ENCODE peak calls at places on chromosomes 2 and 18, in five cellular contexts. E, P, Q, Y and M are unnamed samples.

GRCh38 chr2:238706163-238706562 is 141.7 kb upstream of the TWIST2 start:
- DNase-seq in E (no peak), P (no peak), Q (no peak), Y (no peak), M (no peak)

GRCh38 chr18:26458526-26459232 is 89.7 kb downstream of the KCTD1 start:
- DNase-seq in E (no peak), P (no peak), Q (no peak), Y (no peak), M (no peak)

GRCh38 chr2:240624950-240625621 is at the start of gene GPR35:
- DNase-seq in E (no peak), P (peak; percentile 22), Q (no peak), Y (peak; percentile 77), M (no peak)

GRCh38 chr2:156864230-156864629 is 393.3 kb upstream of the GALNT5 start:
- DNase-seq in E (no peak), P (no peak), Q (no peak), Y (no peak), M (no peak)

GRCh38 chr18:36296591-36297418 is 708 bp upstream of the FHOD3 start:
- DNase-seq in E (peak; percentile 46), P (no peak), Q (peak; percentile 86), Y (peak; percentile 92), M (peak; percentile 52)

GRCh38 chr2:168736636-168737424 is 65.6 kb upstream of the NOSTRIN start:
- DNase-seq in E (no peak), P (no peak), Q (no peak), Y (no peak), M (no peak)

GRCh38 chr2:204313256-204313655 is 232.0 kb upstream of the PARD3B start:
- DNase-seq in E (no peak), P (no peak), Q (no peak), Y (no peak), M (no peak)

GRCh38 chr2:230899786-230900185 is 25.3 kb downstream of the GPR55 start:
- DNase-seq in E (no peak), P (no peak), Q (no peak), Y (no peak), M (no peak)

GRCh38 chr2:181170256-181170655 is 189.9 kb downstream of the UBE2E3 start:
- DNase-seq in E (no peak), P (no peak), Q (no peak), Y (no peak), M (no peak)

GRCh38 chr2:209146682-209147320 is 277.0 kb upstream of the MAP2 start:
- DNase-seq in E (no peak), P (no peak), Q (no peak), Y (no peak), M (no peak)

GRCh38 chr2:227164745-227165350 is 424 bp downstream of the COL4A3 start:
- DNase-seq in E (peak; percentile 46), P (peak; percentile 46), Q (peak; percentile 28), Y (peak; percentile 75), M (no peak)

GRCh38 chr2:113156278-113157107 is 17.3 kb upstream of the PSD4 start:
- DNase-seq in E (no peak), P (no peak), Q (no peak), Y (no peak), M (peak; percentile 25)

GRCh38 chr2:51165534-51166260 is 133.8 kb upstream of the NRXN1 start:
- DNase-seq in E (no peak), P (no peak), Q (no peak), Y (no peak), M (no peak)

GRCh38 chr2:110770308-110770695 is 37.9 kb downstream of the ACOXL start:
- DNase-seq in E (no peak), P (no peak), Q (peak; percentile 42), Y (no peak), M (no peak)

GRCh38 chr2:8148260-8148880 is 533.5 kb upstream of the ID2 start:
- DNase-seq in E (peak; percentile 32), P (no peak), Q (no peak), Y (no peak), M (no peak)

GRCh38 chr2:122390406-122390805 is 635.0 kb downstream of the TSN start:
- DNase-seq in E (no peak), P (no peak), Q (no peak), Y (no peak), M (no peak)

GRCh38 chr18:709771-710170 is 2.7 kb downstream of the ENOSF1 start:
- DNase-seq in E (no peak), P (no peak), Q (no peak), Y (no peak), M (no peak)

GRCh38 chr2:223109341-223109740 is 57.4 kb downstream of the KCNE4 start:
- DNase-seq in E (no peak), P (no peak), Q (no peak), Y (no peak), M (no peak)

GRCh38 chr2:41948397-41948763 is 99.4 kb upstream of the PKDCC start:
- DNase-seq in E (no peak), P (no peak), Q (no peak), Y (no peak), M (no peak)

GRCh38 chr2:176464886-176465564 is 195.8 kb downstream of the MTX2 start:
- DNase-seq in E (no peak), P (no peak), Q (peak; percentile 58), Y (no peak), M (no peak)

GRCh38 chr2:233840520-233840919 is 13.8 kb downstream of the HJURP start:
- DNase-seq in E (no peak), P (no peak), Q (no peak), Y (no peak), M (no peak)

GRCh38 chr2:144996225-144996795 is 476.4 kb upstream of the ZEB2 start:
- DNase-seq in E (no peak), P (no peak), Q (no peak), Y (no peak), M (no peak)

GRCh38 chr2:160028431-160029269 is 33.8 kb downstream of the PLA2R1 start:
- DNase-seq in E (no peak), P (no peak), Q (no peak), Y (no peak), M (no peak)

GRCh38 chr18:67476585-67476984 is 39.9 kb downstream of the DSEL start:
- DNase-seq in E (no peak), P (no peak), Q (no peak), Y (no peak), M (no peak)

GRCh38 chr18:57789105-57789504 is 14.0 kb downstream of the ATP8B1 start:
- DNase-seq in E (no peak), P (no peak), Q (no peak), Y (no peak), M (no peak)

GRCh38 chr18:24426398-24427294 is at the start of gene IMPACT:
- DNase-seq in E (peak; percentile 69), P (peak; percentile 80), Q (peak; percentile 96), Y (peak; percentile 94), M (peak; percentile 85)

GRCh38 chr18:24426073-24426397 is 435 bp upstream of the IMPACT start:
- DNase-seq in E (no peak), P (no peak), Q (no peak), Y (no peak), M (no peak)

GRCh38 chr18:24429188-24429587 is 2.7 kb downstream of the IMPACT start:
- DNase-seq in E (no peak), P (no peak), Q (no peak), Y (no peak), M (no peak)

GRCh38 chr18:24427484-24427883 is 1.0 kb downstream of the IMPACT start:
- DNase-seq in E (no peak), P (no peak), Q (peak; percentile 48), Y (no peak), M (no peak)

GRCh38 chr18:24428709-24429108 is 2.2 kb downstream of the IMPACT start:
- DNase-seq in E (no peak), P (no peak), Q (no peak), Y (no peak), M (no peak)
- TF ChIP-seq CTCF in E (no peak), P (no peak), Q (no peak), Y (no peak), M (peak; percentile 21)

DNA sequence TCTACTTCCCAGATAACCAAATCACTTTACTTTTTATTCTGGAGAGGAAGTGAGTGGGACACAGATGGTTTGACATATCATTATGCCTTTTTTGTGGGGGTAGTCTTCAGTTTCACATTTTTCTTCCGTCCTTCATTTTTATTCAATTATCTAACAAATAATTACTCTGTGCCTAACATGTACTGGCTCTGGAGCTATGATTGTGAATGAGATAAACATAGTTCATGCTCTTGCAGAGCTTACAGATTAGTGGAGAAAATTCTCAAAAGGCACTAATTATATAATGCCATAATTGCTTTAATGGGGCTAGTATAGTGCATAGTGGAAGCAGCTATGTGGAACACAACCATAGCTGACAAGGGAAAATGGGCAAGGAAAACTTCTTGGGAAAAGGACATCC is 303.6 kb upstream of the TFPI start:
- DNase-seq in E (no peak), P (no peak), Q (peak; percentile 18), Y (no peak), M (no peak)
- TF ChIP-seq CTCF in E (no peak), P (no peak), Q (no peak), Y (no peak), M (no peak)

DNA sequence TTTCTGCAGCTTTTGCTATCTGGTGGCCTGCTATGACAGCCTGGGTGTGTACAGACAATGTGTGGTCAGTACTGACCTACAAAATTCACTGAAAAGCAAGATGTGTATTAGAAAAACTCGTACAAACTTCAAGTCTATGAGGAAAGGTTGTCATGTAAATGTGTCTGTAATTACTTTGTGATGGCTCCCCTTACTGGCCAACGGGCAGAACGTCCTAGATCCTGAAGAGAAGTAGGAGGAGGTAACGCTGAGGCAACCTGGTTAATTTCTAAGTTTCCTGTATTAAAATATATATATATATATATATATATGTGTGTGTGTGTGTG is 95.5 kb downstream of the GALNT3 start:
- DNase-seq in E (peak; percentile 2), P (no peak), Q (peak; percentile 42), Y (no peak), M (no peak)
- TF ChIP-seq CTCF in E (peak; percentile 43), P (no peak), Q (peak; percentile 67), Y (peak; percentile 55), M (peak; percentile 60)

GRCh38 chr2:183091954-183092345 is 13.4 kb downstream of the DUSP19 start:
- DNase-seq in E (no peak), P (no peak), Q (no peak), Y (no peak), M (no peak)

GRCh38 chr2:183088061-183088460 is 9.5 kb downstream of the DUSP19 start:
- DNase-seq in E (no peak), P (no peak), Q (no peak), Y (no peak), M (no peak)

GRCh38 chr2:183093857-183094657 is 15.5 kb downstream of the DUSP19 start:
- DNase-seq in E (no peak), P (no peak), Q (no peak), Y (no peak), M (no peak)

GRCh38 chr2:183089192-183089851 is 10.8 kb downstream of the DUSP19 start:
- DNase-seq in E (no peak), P (no peak), Q (no peak), Y (no peak), M (no peak)

DNA sequence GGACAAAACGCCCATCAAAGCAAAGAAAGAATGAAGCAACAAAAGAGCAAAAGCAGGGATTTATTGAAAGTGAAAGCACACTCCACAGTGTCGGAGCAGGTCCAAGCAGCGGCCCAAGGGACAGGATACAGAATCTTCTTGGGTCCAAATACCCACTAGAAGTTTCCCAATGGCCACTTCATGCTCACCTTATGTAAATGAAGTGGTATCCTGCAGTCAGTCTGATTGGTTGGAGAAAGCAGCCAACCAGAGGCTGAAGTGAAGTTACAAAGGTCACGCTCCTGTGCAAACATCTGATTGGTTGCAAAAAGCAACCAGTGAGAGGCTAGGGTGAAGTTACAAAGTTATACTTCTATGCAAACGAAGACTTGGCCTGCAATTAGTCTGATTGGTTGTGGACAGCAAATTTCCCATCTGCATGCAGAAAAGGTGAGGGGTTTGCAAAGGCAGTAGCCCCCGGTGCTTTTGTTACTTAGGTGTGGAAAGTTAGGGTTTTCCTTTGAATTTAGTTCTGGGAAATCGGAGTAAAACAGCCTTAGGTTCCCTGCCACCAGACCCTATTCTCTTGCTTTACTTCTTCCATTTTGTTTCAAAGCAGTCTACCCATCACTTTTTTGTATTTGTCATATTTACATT is 12.9 kb downstream of the DUSP19 start:
- DNase-seq in E (no peak), P (no peak), Q (no peak), Y (no peak), M (no peak)
- TF ChIP-seq CTCF in E (no peak), P (no peak), Q (no peak), Y (no peak), M (no peak)